ENCODE peak calls at places on chromosomes 3 and 15, in ten cellular contexts. Z, W, H, A, P, I, J, E, L and Q are unnamed samples. For H3K27me3, the result is how much of the 10 kb centered on the place peaks cover.

GRCh38 chr3:52779011-52779410 is 1.6 kb downstream of the ITIH1 start:
- DNase-seq in H (no peak), A (no peak), P (no peak), E (no peak), W (no peak), L (no peak), I (no peak), J (peak), Z (no peak), Q (no peak)

GRCh38 chr3:132645058-132645457 is 14.6 kb downstream of the ACAD11 start:
- DNase-seq in H (no peak), L (no peak), J (no peak), W (no peak), I (no peak), A (no peak), Z (no peak), P (no peak), E (no peak), Q (no peak)

GRCh38 chr3:194269610-194270145 is 81.5 kb downstream of the CPN2 start:
- DNase-seq in I (peak), E (no peak), W (peak), Z (no peak), H (no peak), L (peak), P (no peak), A (peak), J (peak), Q (no peak)

GRCh38 chr3:65439641-65440040 is 599.1 kb downstream of the MAGI1 start:
- DNase-seq in H (peak), I (no peak), L (peak), J (peak), A (peak), W (peak), E (peak), Z (no peak), P (peak), Q (peak)

GRCh38 chr15:41790756-41791546 is 16.7 kb downstream of the MAPKBP1 start:
- DNase-seq in E (peak), W (no peak), A (peak), I (no peak), J (no peak), P (no peak), Z (no peak), H (peak), L (no peak), Q (peak)

GRCh38 chr15:88646951-88647350 is 8.1 kb downstream of the ISG20 start:
- DNase-seq in I (no peak), J (no peak), H (no peak), W (peak), E (no peak), L (no peak), Z (no peak), P (no peak), A (no peak), Q (no peak)

GRCh38 chr15:66842710-66843441 is 140.8 kb downstream of the SMAD6 start:
- DNase-seq in I (no peak), Z (no peak), L (peak), J (peak), P (peak), H (no peak), E (peak), A (peak), W (peak), Q (no peak)

GRCh38 chr3:145815707-145816413 is 345.1 kb downstream of the PLOD2 start:
- DNase-seq in L (no peak), J (no peak), Z (no peak), H (no peak), A (no peak), P (no peak), I (no peak), E (no peak), W (no peak), Q (no peak)

GRCh38 chr3:160928183-160928718 is 172.2 kb downstream of the PPM1L start:
- DNase-seq in E (no peak), P (peak), W (no peak), Z (no peak), I (no peak), L (no peak), H (peak), A (no peak), J (no peak), Q (no peak)

GRCh38 chr15:84648539-84648938 is 5.5 kb downstream of the WDR73 start:
- DNase-seq in P (no peak), Z (no peak), J (peak), A (no peak), W (no peak), H (no peak), I (no peak), E (no peak), L (no peak), Q (no peak)

GRCh38 chr15:95304116-95304873 is 1026.2 kb upstream of the NR2F2 start:
- DNase-seq in W (no peak), H (no peak), A (peak), I (no peak), P (no peak), Z (no peak), J (no peak), L (no peak), E (peak), Q (no peak)

GRCh38 chr15:99704444-99704838 is 28.8 kb downstream of the LYSMD4 start:
- DNase-seq in J (no peak), Z (peak), H (peak), I (no peak), W (no peak), E (peak), A (peak), L (no peak), P (peak), Q (peak)

GRCh38 chr15:94225616-94226015 is 5.7 kb upstream of the MCTP2 start:
- DNase-seq in E (peak), Z (no peak), I (no peak), W (no peak), H (no peak), P (no peak), J (no peak), A (peak), L (no peak), Q (no peak)

GRCh38 chr15:89964555-89964954 is 36.6 kb upstream of the ZNF710 start:
- DNase-seq in W (no peak), Z (no peak), P (no peak), I (no peak), E (no peak), H (no peak), J (no peak), A (no peak), L (no peak), Q (no peak)

GRCh38 chr3:102510663-102511062 is 75.8 kb downstream of the ZPLD1 start:
- DNase-seq in J (no peak), P (no peak), A (peak), H (peak), Z (peak), W (no peak), I (no peak), E (no peak), L (no peak), Q (no peak)

GRCh38 chr15:29821416-29822099 is 710 bp downstream of the TJP1 start:
- DNase-seq in J (peak), Z (no peak), H (peak), A (peak), P (peak), I (no peak), L (no peak), W (peak), E (peak), Q (no peak)

GRCh38 chr3:134601539-134602439 is 49.0 kb downstream of the KY start:
- DNase-seq in I (no peak), A (peak), E (peak), P (peak), J (no peak), Z (no peak), H (no peak), L (no peak), W (peak), Q (no peak)

GRCh38 chr3:177835917-177836316 is 638.6 kb upstream of the TBL1XR1 start:
- DNase-seq in J (no peak), H (peak), W (no peak), P (no peak), L (no peak), I (no peak), E (peak), A (peak), Z (no peak), Q (peak)

GRCh38 chr3:177833392-177833791 is 636.1 kb upstream of the TBL1XR1 start:
- DNase-seq in A (no peak), P (no peak), J (no peak), E (no peak), Z (no peak), L (no peak), H (no peak), W (no peak), I (no peak), Q (no peak)

GRCh38 chr3:177832862-177833261 is 635.6 kb upstream of the TBL1XR1 start:
- DNase-seq in A (no peak), J (no peak), W (no peak), I (no peak), Z (no peak), E (no peak), P (no peak), L (no peak), H (no peak), Q (no peak)

GRCh38 chr3:177836671-177837070 is 639.4 kb upstream of the TBL1XR1 start:
- DNase-seq in E (no peak), P (no peak), L (no peak), H (peak), J (no peak), I (no peak), Z (no peak), A (peak), W (no peak), Q (no peak)

GRCh38 chr3:177835008-177835407 is 637.7 kb upstream of the TBL1XR1 start:
- DNase-seq in J (no peak), P (no peak), I (no peak), E (peak), Z (no peak), W (no peak), A (peak), L (no peak), H (peak), Q (peak)
- H3K27me3 ChIP-seq in J (under half), P (under half), I (under half), E (under half), Z (under half), W (under half), A (under half), L (under half), H (under half), Q (under half)

DNA sequence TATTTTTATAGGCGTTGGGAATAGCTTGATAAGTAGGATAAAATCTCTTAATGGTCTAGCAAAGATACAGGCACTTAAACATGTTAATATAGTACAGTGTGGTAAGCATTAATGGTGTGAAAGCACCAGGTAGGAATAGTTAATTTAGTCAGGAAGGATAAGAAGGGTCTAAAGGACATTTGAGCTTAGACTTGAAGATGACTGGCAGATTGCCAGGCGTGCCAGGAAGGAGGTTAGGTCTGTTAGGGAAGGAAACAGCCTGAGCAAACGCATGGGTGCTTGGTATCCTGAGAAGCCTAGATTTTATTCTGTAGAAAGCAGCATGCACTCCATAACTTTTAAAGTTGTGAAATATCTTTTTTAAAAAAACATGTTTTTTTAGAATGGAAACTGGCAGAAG is 17.7 kb downstream of the SEC62 start:
- DNase-seq in W (no peak), P (no peak), E (no peak), A (no peak), L (no peak), I (no peak), J (no peak), H (no peak), Z (no peak), Q (no peak)
- TF ChIP-seq CTCF in W (no peak), P (no peak), E (no peak), A (no peak), L (no peak), I (no peak), J (no peak), H (no peak), Z (no peak), Q (no peak)

DNA sequence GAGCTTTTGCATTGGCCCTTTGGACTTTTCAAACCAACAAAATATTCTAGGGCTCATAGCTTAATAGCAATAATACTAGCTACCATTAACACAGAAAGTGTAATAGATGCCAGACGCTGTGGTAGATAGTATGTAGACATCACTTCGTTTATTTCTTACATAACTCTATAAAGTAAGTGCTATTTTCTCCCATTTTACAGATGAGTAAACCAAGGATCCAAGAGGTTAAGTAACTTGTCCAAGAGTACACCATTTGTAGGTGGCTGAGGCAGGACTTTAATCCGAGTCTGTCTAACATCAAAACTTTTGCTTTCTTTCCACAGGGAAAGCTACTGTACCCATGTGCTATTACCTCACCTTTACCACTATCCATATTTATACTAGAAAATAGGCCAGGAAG is 12.0 kb downstream of the EID1 start:
- DNase-seq in Z (no peak), L (no peak), J (no peak), W (no peak), P (no peak), A (no peak), I (no peak), H (no peak), E (no peak), Q (no peak)
- H3K27me3 ChIP-seq in Z (under half), L (under half), J (under half), W (under half), P (under half), A (under half), I (under half), H (under half), E (under half), Q (under half)

DNA sequence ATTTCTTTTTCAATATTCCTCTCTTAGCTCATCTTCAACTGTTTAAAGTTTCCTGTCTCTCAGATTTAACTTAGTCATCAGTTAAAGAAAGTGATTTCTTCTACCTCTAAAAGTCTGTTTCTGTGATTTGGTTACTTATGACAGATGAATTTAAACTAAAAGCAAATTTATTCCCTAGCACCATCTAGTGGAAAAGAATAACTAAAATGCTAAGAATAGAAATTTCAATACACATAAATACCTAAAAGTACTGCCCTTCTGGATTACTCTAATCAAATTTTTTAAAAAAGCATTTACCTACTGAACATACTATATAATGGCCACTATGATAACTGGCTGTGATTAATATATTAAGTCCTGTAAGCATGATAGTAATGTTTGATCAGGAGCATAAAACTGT is 14.0 kb upstream of the ZCWPW2 start:
- DNase-seq in P (no peak), I (no peak), A (no peak), L (no peak), W (no peak), J (no peak), H (no peak), Z (no peak), E (peak), Q (no peak)
- TF ChIP-seq CTCF in P (no peak), I (peak), A (no peak), L (no peak), W (no peak), J (no peak), H (peak), Z (peak), E (peak), Q (no peak)